ENCODE peak calls at places on chromosomes 2 and 18, in ten cellular contexts. W is epithelial cell of esophagus, U is AG04450, Z is mesenchymal stem cell, O is RWPE2, M is Peyer's patch, P is coronary artery, N is fibroblast of lung, V is hepatocyte, E is tibial nerve. A is an unnamed sample.

GRCh38 chr2:134258684-134259408 is 5.0 kb downstream of the MGAT5 start:
- DNase-seq in W (no peak), U (no peak), Z (no peak), O (no peak), M (peak), P (no peak), N (no peak), V (no peak), E (no peak), A (no peak)

GRCh38 chr2:159982270-159982669 is 80.1 kb downstream of the PLA2R1 start:
- DNase-seq in W (peak), U (no peak), Z (peak), O (no peak), M (no peak), P (no peak), N (peak), V (peak), E (peak), A (peak)

GRCh38 chr2:38274286-38275276 is 102.5 kb downstream of the ATL2 start:
- DNase-seq in W (peak), U (peak), Z (peak), O (no peak), M (no peak), P (no peak), N (peak), V (peak), E (no peak), A (peak)

GRCh38 chr2:100365434-100365833 is 43.1 kb upstream of the LONRF2 start:
- DNase-seq in W (peak), U (peak), Z (peak), O (peak), M (no peak), P (no peak), N (peak), V (peak), E (no peak), A (peak)

GRCh38 chr18:78899241-78899640 is 80.4 kb upstream of the SALL3 start:
- DNase-seq in W (no peak), U (no peak), Z (no peak), O (no peak), M (no peak), P (peak), N (no peak), V (no peak), E (no peak), A (no peak)

GRCh38 chr2:230881840-230882239 is 17.1 kb downstream of the ITM2C start:
- DNase-seq in W (no peak), U (no peak), Z (no peak), O (peak), M (no peak), P (no peak), N (no peak), V (no peak), E (no peak), A (no peak)

GRCh38 chr2:11701831-11702301 is 31.9 kb upstream of the NTSR2 start:
- DNase-seq in W (no peak), U (no peak), Z (peak), O (no peak), M (peak), P (no peak), N (no peak), V (peak), E (no peak), A (no peak)

GRCh38 chr2:215619989-215620388 is 184.1 kb upstream of the FN1 start:
- DNase-seq in W (peak), U (no peak), Z (no peak), O (no peak), M (peak), P (no peak), N (no peak), V (peak), E (no peak), A (no peak)

GRCh38 chr2:69514406-69514805 is 77.2 kb upstream of the NFU1 start:
- DNase-seq in W (no peak), U (peak), Z (peak), O (no peak), M (no peak), P (no peak), N (peak), V (peak), E (no peak), A (peak)

GRCh38 chr2:238259085-238260020 is 19.5 kb upstream of the HES6 start:
- DNase-seq in W (no peak), U (no peak), Z (no peak), O (no peak), M (no peak), P (no peak), N (no peak), V (no peak), E (no peak), A (no peak)

GRCh38 chr2:234488913-234489451 is 7.9 kb downstream of the ARL4C start:
- DNase-seq in W (no peak), U (no peak), Z (no peak), O (no peak), M (peak), P (no peak), N (no peak), V (no peak), E (no peak), A (no peak)

GRCh38 chr2:32622570-32623310 is 5.1 kb upstream of the TTC27 start:
- DNase-seq in W (no peak), U (no peak), Z (no peak), O (no peak), M (no peak), P (no peak), N (no peak), V (no peak), E (no peak), A (no peak)

GRCh38 chr18:35775887-35776286 is 194.3 kb downstream of the GALNT1 start:
- DNase-seq in W (peak), U (no peak), Z (peak), O (no peak), M (no peak), P (no peak), N (peak), V (no peak), E (no peak), A (no peak)

GRCh38 chr2:182821172-182821571 is 45.3 kb downstream of the FRZB start:
- DNase-seq in W (peak), U (no peak), Z (no peak), O (no peak), M (no peak), P (no peak), N (peak), V (no peak), E (no peak), A (no peak)

GRCh38 chr2:190766581-190766980 is 114.0 kb upstream of the GLS start:
- DNase-seq in W (peak), U (no peak), Z (no peak), O (no peak), M (no peak), P (no peak), N (no peak), V (no peak), E (no peak), A (no peak)

GRCh38 chr2:8543412-8544167 is 138.3 kb upstream of the ID2 start:
- DNase-seq in W (no peak), U (peak), Z (peak), O (peak), M (peak), P (peak), N (peak), V (no peak), E (no peak), A (peak)

GRCh38 chr2:235934059-235934896 is 233.9 kb downstream of the GBX2 start:
- DNase-seq in W (no peak), U (no peak), Z (peak), O (peak), M (no peak), P (peak), N (no peak), V (no peak), E (no peak), A (no peak)

GRCh38 chr2:136065384-136065783 is 52.6 kb downstream of the CXCR4 start:
- DNase-seq in W (no peak), U (no peak), Z (no peak), O (no peak), M (no peak), P (no peak), N (peak), V (no peak), E (no peak), A (no peak)

GRCh38 chr2:32768387-32769174 is 140.7 kb downstream of the TTC27 start:
- DNase-seq in W (no peak), U (no peak), Z (no peak), O (no peak), M (no peak), P (no peak), N (peak), V (no peak), E (no peak), A (no peak)

GRCh38 chr2:17470855-17471641 is 47.2 kb downstream of the RAD51AP2 start:
- DNase-seq in W (peak), U (peak), Z (peak), O (no peak), M (no peak), P (no peak), N (peak), V (no peak), E (no peak), A (no peak)

GRCh38 chr2:211455225-211455841 is 898.9 kb downstream of the CPS1 start:
- DNase-seq in W (peak), U (no peak), Z (peak), O (no peak), M (peak), P (no peak), N (peak), V (peak), E (no peak), A (no peak)

GRCh38 chr2:76980067-76980466 is 542.1 kb downstream of the LRRTM4 start:
- DNase-seq in W (no peak), U (no peak), Z (no peak), O (no peak), M (no peak), P (no peak), N (no peak), V (no peak), E (no peak), A (no peak)

DNA sequence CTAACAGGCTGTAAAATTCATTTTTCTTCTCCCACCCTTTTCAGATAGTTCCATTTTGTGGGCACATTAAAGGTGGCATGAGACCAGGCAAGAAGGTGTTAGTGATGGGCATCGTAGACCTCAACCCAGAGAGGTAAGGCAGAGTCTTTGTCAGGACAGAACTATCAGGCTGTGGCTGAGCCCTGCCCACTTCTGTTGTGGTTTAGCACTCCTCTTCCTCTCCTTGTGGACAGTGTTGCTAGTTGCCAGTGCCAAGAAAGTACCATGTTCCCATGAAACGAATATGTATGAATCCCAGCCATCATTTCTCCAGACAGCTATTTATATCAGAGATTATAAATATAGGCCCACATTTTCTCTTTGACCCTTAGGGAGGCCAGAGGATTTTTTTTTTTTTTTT is 1.6 kb downstream of the LGALSL start:
- DNase-seq in W (peak), U (no peak), Z (peak), O (no peak), M (no peak), P (no peak), N (no peak), V (no peak), E (no peak), A (no peak)
- H3K4me3 ChIP-seq in W (peak), U (no peak), Z (peak), O (no peak), M (peak), P (peak), N (no peak), V (peak), E (peak), A (no peak)

DNA sequence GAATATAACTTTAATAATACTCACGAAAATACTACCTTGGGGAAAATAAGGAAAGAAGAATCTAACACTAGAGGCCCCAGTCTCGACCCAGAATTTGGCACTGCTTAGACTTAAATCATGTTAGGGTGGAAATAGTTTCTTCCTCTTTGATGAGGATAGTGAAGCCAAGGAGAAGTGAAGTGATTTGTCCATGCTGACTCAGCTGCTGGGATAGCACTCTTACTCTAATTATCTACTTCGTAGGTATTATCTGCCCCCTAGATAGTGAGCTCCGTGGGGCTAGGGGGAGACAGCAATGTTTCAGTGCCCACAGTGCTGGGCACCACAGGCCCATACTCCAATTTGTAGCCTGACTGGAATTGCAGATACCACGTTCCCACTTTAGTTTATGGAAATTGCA is 2.6 kb downstream of the KCTD1 start:
- DNase-seq in W (peak), U (no peak), Z (no peak), O (no peak), M (no peak), P (no peak), N (no peak), V (no peak), E (no peak), A (no peak)
- H3K4me3 ChIP-seq in W (peak), U (peak), Z (peak), O (peak), M (no peak), P (peak), N (no peak), V (no peak), E (peak), A (peak)

DNA sequence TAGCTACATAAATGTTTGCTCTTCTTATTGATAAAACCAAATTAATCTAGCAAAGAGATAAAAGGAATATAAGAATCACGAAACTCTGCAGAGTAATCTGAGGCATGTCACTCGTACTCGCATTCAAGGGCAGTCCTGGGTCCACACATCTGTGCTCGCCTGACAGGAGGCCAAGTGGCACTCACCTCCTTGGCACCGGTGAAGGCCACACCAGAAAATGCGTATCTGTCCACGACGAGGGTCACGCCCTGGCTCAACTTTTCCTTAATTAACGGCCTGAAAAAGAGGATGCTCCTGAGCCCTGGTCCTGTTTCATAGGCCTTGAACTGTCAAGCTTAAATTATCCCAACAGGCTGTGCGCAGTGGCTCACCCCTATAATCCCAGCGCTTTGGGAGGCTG is 6.6 kb downstream of the DTYMK start:
- DNase-seq in W (no peak), U (no peak), Z (no peak), O (no peak), M (no peak), P (no peak), N (no peak), V (no peak), E (no peak), A (no peak)
- H3K4me3 ChIP-seq in W (no peak), U (no peak), Z (no peak), O (no peak), M (no peak), P (no peak), N (no peak), V (no peak), E (no peak), A (no peak)

GRCh38 chr2:172554352-172555271 is 1.3 kb upstream of the PDK1 start:
- DNase-seq in W (no peak), U (no peak), Z (no peak), O (no peak), M (no peak), P (no peak), N (no peak), V (no peak), E (no peak), A (no peak)
- H3K4me3 ChIP-seq in W (peak), U (no peak), Z (peak), O (peak), M (no peak), P (peak), N (peak), V (peak), E (peak), A (peak)

DNA sequence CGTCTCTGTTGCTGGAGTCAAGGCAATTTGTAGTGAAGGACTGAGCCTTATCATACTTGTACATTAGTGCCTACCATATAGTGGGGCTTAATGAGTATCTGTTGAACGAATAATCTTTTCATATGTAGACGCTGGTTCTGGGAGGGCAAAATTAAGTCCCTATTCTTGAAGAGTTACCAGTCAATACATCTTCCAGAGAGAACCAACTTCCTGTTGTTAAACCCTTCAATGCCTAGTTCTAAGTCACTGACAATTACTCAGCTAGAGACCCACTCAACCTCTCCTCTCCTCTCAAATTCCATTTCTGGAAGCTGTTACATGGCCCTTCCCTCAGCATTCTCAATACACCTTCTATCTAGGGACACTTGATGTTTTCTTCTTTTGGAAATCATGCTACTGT is 1.1 kb upstream of the MOB4 start:
- DNase-seq in W (no peak), U (no peak), Z (peak), O (no peak), M (no peak), P (no peak), N (peak), V (no peak), E (no peak), A (no peak)
- H3K4me3 ChIP-seq in W (peak), U (peak), Z (peak), O (no peak), M (peak), P (peak), N (no peak), V (no peak), E (peak), A (peak)

DNA sequence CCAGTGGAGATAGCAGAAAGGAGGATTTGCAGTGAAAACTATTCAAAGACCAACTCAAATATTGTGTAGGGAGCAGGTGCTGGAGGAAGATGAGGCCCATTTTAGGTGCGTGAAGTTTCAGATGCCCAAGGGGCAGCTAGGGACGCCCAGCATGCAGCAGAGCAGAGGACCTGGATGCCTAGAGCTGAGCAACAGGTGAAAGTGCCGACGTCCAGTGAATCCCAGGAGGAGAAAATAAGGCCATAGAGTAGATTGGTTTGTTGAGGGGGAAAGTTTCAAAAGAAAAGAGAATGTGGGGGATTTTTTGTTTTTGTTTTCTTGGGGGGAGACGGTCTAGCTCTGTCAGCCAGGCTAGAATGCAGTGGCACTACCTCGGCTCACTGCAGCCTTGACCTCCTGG is 53.1 kb downstream of the OSBPL1A start:
- DNase-seq in W (no peak), U (no peak), Z (no peak), O (no peak), M (no peak), P (no peak), N (no peak), V (no peak), E (no peak), A (no peak)
- H3K4me3 ChIP-seq in W (no peak), U (no peak), Z (no peak), O (no peak), M (no peak), P (no peak), N (no peak), V (no peak), E (no peak), A (no peak)

DNA sequence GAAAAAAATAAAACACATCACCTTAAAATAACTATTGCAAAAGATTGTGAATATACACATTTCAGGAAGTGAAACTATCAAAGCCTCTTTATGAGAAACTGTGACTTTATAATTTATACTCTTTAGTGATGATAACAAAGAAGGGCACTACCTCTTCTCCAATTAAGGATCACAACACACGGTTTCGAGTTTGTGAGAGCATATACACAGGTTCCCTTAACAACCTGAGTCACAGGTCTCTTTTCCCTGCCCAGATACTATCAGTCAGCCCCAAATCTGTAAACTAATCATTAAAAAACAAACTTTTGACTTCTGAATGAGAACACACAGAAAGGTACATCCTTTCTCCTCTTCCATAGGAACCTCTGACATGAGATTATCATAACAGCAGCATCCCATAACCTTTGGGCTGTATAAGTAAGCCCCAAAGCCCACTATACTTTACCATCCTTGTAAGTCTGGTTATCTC is 44.9 kb downstream of the PTPN2 start:
- DNase-seq in W (peak), U (no peak), Z (peak), O (no peak), M (no peak), P (no peak), N (no peak), V (no peak), E (no peak), A (no peak)
- H3K4me3 ChIP-seq in W (no peak), U (no peak), Z (peak), O (no peak), M (no peak), P (no peak), N (no peak), V (no peak), E (no peak), A (no peak)